ENCODE peak calls at places on chromosomes 12 and 14, in nine cellular contexts. One of them, this sample, is unnamed.

GRCh38 chr14:99724196-99724891 is 40.2 kb downstream of the CYP46A1 start:
- DNase-seq in cardiac fibroblast: no peak
- DNase-seq in heart left ventricle: no peak
- DNase-seq in neural crest cell: no peak
- DNase-seq in H9: peak
- DNase-seq in PC-3: no peak
- DNase-seq in choroid plexus epithelial cell: no peak
- DNase-seq in thyroid gland: no peak
- DNase-seq in Caco-2: no peak
- DNase-seq in this sample: no peak

GRCh38 chr12:121590476-121591143 is 9.8 kb upstream of the KDM2B start:
- DNase-seq in cardiac fibroblast: no peak
- DNase-seq in heart left ventricle: no peak
- DNase-seq in neural crest cell: peak
- DNase-seq in H9: no peak
- DNase-seq in PC-3: no peak
- DNase-seq in choroid plexus epithelial cell: peak
- DNase-seq in thyroid gland: no peak
- DNase-seq in Caco-2: no peak
- DNase-seq in this sample: no peak

GRCh38 chr12:93003540-93004239 is 74.6 kb upstream of the EEA1 start:
- DNase-seq in cardiac fibroblast: no peak
- DNase-seq in heart left ventricle: no peak
- DNase-seq in neural crest cell: no peak
- DNase-seq in H9: no peak
- DNase-seq in PC-3: no peak
- DNase-seq in choroid plexus epithelial cell: no peak
- DNase-seq in thyroid gland: no peak
- DNase-seq in Caco-2: no peak
- DNase-seq in this sample: no peak

GRCh38 chr12:93603762-93604161 is 31.3 kb downstream of the SOCS2 start:
- DNase-seq in cardiac fibroblast: peak
- DNase-seq in heart left ventricle: no peak
- DNase-seq in neural crest cell: no peak
- DNase-seq in H9: no peak
- DNase-seq in PC-3: no peak
- DNase-seq in choroid plexus epithelial cell: no peak
- DNase-seq in thyroid gland: no peak
- DNase-seq in Caco-2: no peak
- DNase-seq in this sample: no peak

GRCh38 chr12:10068634-10069033 is 30.2 kb downstream of the CLEC1A start:
- DNase-seq in cardiac fibroblast: no peak
- DNase-seq in heart left ventricle: no peak
- DNase-seq in neural crest cell: no peak
- DNase-seq in H9: no peak
- DNase-seq in PC-3: no peak
- DNase-seq in choroid plexus epithelial cell: no peak
- DNase-seq in thyroid gland: no peak
- DNase-seq in Caco-2: no peak
- DNase-seq in this sample: no peak

GRCh38 chr14:33596211-33597080 is 354.4 kb downstream of the EGLN3 start:
- DNase-seq in cardiac fibroblast: no peak
- DNase-seq in heart left ventricle: no peak
- DNase-seq in neural crest cell: no peak
- DNase-seq in H9: no peak
- DNase-seq in PC-3: no peak
- DNase-seq in choroid plexus epithelial cell: no peak
- DNase-seq in thyroid gland: no peak
- DNase-seq in Caco-2: no peak
- DNase-seq in this sample: no peak

GRCh38 chr12:100926669-100927248 is 132.2 kb downstream of the ANO4 start:
- DNase-seq in cardiac fibroblast: peak
- DNase-seq in heart left ventricle: no peak
- DNase-seq in neural crest cell: peak
- DNase-seq in H9: peak
- DNase-seq in PC-3: peak
- DNase-seq in choroid plexus epithelial cell: peak
- DNase-seq in thyroid gland: no peak
- DNase-seq in Caco-2: peak
- DNase-seq in this sample: peak

GRCh38 chr12:105192624-105193225 is 43.2 kb downstream of the APPL2 start:
- DNase-seq in cardiac fibroblast: no peak
- DNase-seq in heart left ventricle: no peak
- DNase-seq in neural crest cell: no peak
- DNase-seq in H9: no peak
- DNase-seq in PC-3: no peak
- DNase-seq in choroid plexus epithelial cell: no peak
- DNase-seq in thyroid gland: no peak
- DNase-seq in Caco-2: no peak
- DNase-seq in this sample: no peak

GRCh38 chr12:47139010-47139681 is 59.4 kb upstream of the AMIGO2 start:
- DNase-seq in cardiac fibroblast: no peak
- DNase-seq in heart left ventricle: no peak
- DNase-seq in neural crest cell: no peak
- DNase-seq in H9: no peak
- DNase-seq in PC-3: no peak
- DNase-seq in choroid plexus epithelial cell: no peak
- DNase-seq in thyroid gland: no peak
- DNase-seq in Caco-2: no peak
- DNase-seq in this sample: no peak

GRCh38 chr12:21541773-21542172 is 15.7 kb downstream of the SPX start:
- DNase-seq in cardiac fibroblast: no peak
- DNase-seq in heart left ventricle: no peak
- DNase-seq in neural crest cell: no peak
- DNase-seq in H9: no peak
- DNase-seq in PC-3: no peak
- DNase-seq in choroid plexus epithelial cell: no peak
- DNase-seq in thyroid gland: no peak
- DNase-seq in Caco-2: no peak
- DNase-seq in this sample: no peak

GRCh38 chr12:89951050-89951693 is 242.5 kb upstream of the ATP2B1 start:
- DNase-seq in cardiac fibroblast: peak
- DNase-seq in heart left ventricle: no peak
- DNase-seq in neural crest cell: no peak
- DNase-seq in H9: no peak
- DNase-seq in PC-3: peak
- DNase-seq in choroid plexus epithelial cell: no peak
- DNase-seq in thyroid gland: no peak
- DNase-seq in Caco-2: peak
- DNase-seq in this sample: no peak

GRCh38 chr12:89948266-89949175 is 239.9 kb upstream of the ATP2B1 start:
- DNase-seq in cardiac fibroblast: no peak
- DNase-seq in heart left ventricle: no peak
- DNase-seq in neural crest cell: no peak
- DNase-seq in H9: no peak
- DNase-seq in PC-3: no peak
- DNase-seq in choroid plexus epithelial cell: no peak
- DNase-seq in thyroid gland: no peak
- DNase-seq in Caco-2: no peak
- DNase-seq in this sample: no peak

GRCh38 chr12:89947437-89948265 is 239.0 kb upstream of the ATP2B1 start:
- DNase-seq in cardiac fibroblast: peak
- DNase-seq in heart left ventricle: no peak
- DNase-seq in neural crest cell: no peak
- DNase-seq in H9: no peak
- DNase-seq in PC-3: peak
- DNase-seq in choroid plexus epithelial cell: peak
- DNase-seq in thyroid gland: no peak
- DNase-seq in Caco-2: no peak
- DNase-seq in this sample: no peak

GRCh38 chr12:89950421-89950820 is 241.8 kb upstream of the ATP2B1 start:
- DNase-seq in cardiac fibroblast: no peak
- DNase-seq in heart left ventricle: no peak
- DNase-seq in neural crest cell: no peak
- DNase-seq in H9: no peak
- DNase-seq in PC-3: no peak
- DNase-seq in choroid plexus epithelial cell: no peak
- DNase-seq in thyroid gland: no peak
- DNase-seq in Caco-2: no peak
- DNase-seq in this sample: no peak

GRCh38 chr12:89949457-89950195 is 241.0 kb upstream of the ATP2B1 start:
- DNase-seq in cardiac fibroblast: peak
- DNase-seq in heart left ventricle: peak
- DNase-seq in neural crest cell: no peak
- DNase-seq in H9: no peak
- DNase-seq in PC-3: peak
- DNase-seq in choroid plexus epithelial cell: peak
- DNase-seq in thyroid gland: no peak
- DNase-seq in Caco-2: no peak
- DNase-seq in this sample: no peak
- TF ChIP-seq CTCF in cardiac fibroblast: no peak
- TF ChIP-seq CTCF in heart left ventricle: peak
- TF ChIP-seq CTCF in neural crest cell: peak
- TF ChIP-seq CTCF in H9: peak
- TF ChIP-seq CTCF in PC-3: peak
- TF ChIP-seq CTCF in choroid plexus epithelial cell: peak
- TF ChIP-seq CTCF in thyroid gland: no peak
- TF ChIP-seq CTCF in Caco-2: no peak
- TF ChIP-seq CTCF in this sample: peak

GRCh38 chr14:22106700-22107697 is 433.4 kb upstream of the OR4E1 start:
- DNase-seq in cardiac fibroblast: no peak
- DNase-seq in heart left ventricle: no peak
- DNase-seq in neural crest cell: no peak
- DNase-seq in H9: no peak
- DNase-seq in PC-3: no peak
- DNase-seq in choroid plexus epithelial cell: no peak
- DNase-seq in thyroid gland: no peak
- DNase-seq in Caco-2: no peak
- DNase-seq in this sample: no peak
- TF ChIP-seq CTCF in cardiac fibroblast: no peak
- TF ChIP-seq CTCF in heart left ventricle: no peak
- TF ChIP-seq CTCF in neural crest cell: peak
- TF ChIP-seq CTCF in H9: peak
- TF ChIP-seq CTCF in PC-3: no peak
- TF ChIP-seq CTCF in choroid plexus epithelial cell: no peak
- TF ChIP-seq CTCF in thyroid gland: no peak
- TF ChIP-seq CTCF in Caco-2: peak
- TF ChIP-seq CTCF in this sample: peak

GRCh38 chr12:40745386-40745785 is 53.1 kb downstream of the CNTN1 start:
- DNase-seq in cardiac fibroblast: no peak
- DNase-seq in heart left ventricle: no peak
- DNase-seq in neural crest cell: no peak
- DNase-seq in H9: no peak
- DNase-seq in PC-3: peak
- DNase-seq in choroid plexus epithelial cell: no peak
- DNase-seq in thyroid gland: no peak
- DNase-seq in Caco-2: no peak
- DNase-seq in this sample: no peak
- TF ChIP-seq CTCF in cardiac fibroblast: no peak
- TF ChIP-seq CTCF in heart left ventricle: no peak
- TF ChIP-seq CTCF in neural crest cell: no peak
- TF ChIP-seq CTCF in H9: peak
- TF ChIP-seq CTCF in PC-3: no peak
- TF ChIP-seq CTCF in choroid plexus epithelial cell: no peak
- TF ChIP-seq CTCF in thyroid gland: no peak
- TF ChIP-seq CTCF in Caco-2: no peak
- TF ChIP-seq CTCF in this sample: peak

DNA sequence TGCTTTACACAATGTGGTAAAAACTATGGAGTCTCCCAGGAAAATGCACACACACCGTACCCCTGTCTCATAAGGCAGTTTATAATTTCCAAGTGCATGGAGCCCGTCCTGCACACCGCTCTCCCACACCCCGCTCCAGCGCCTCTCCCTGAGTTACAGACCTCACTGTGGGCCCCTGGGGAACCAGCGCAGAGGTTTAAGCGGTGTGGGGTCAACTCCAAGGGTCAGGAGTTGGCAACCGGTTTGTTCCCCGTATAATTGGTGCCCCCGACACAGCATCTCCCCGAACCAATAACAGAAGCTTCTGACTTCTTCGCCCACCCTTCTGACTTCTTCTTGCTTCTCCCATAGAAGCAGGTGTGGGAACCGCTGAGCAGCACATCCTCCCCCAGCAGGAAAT is 58.4 kb upstream of the DDX11 start:
- DNase-seq in cardiac fibroblast: no peak
- DNase-seq in heart left ventricle: no peak
- DNase-seq in neural crest cell: no peak
- DNase-seq in H9: no peak
- DNase-seq in PC-3: no peak
- DNase-seq in choroid plexus epithelial cell: no peak
- DNase-seq in thyroid gland: no peak
- DNase-seq in Caco-2: no peak
- DNase-seq in this sample: no peak
- TF ChIP-seq CTCF in cardiac fibroblast: no peak
- TF ChIP-seq CTCF in heart left ventricle: no peak
- TF ChIP-seq CTCF in neural crest cell: no peak
- TF ChIP-seq CTCF in H9: no peak
- TF ChIP-seq CTCF in PC-3: no peak
- TF ChIP-seq CTCF in choroid plexus epithelial cell: no peak
- TF ChIP-seq CTCF in thyroid gland: no peak
- TF ChIP-seq CTCF in Caco-2: no peak
- TF ChIP-seq CTCF in this sample: no peak

DNA sequence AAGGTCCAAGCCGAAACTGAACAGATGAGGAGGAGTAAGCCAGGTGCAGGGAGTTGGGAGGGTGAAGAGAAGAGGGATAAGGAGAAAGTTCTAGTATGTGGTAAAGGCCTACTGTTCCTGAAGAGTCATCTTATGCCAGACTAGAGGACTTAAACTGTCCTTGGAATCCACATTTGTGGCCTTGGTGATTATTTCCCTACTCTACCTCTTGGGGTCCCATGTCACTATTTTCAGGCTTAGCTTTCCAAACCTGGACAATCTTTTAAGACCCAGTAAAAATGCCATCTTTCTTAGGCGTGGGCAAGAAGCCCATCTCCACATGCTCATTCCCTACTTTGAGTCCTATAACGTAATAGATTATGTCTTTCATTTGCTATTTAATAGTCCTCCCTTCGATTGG is 40.1 kb upstream of the CRY1 start:
- DNase-seq in cardiac fibroblast: no peak
- DNase-seq in heart left ventricle: no peak
- DNase-seq in neural crest cell: no peak
- DNase-seq in H9: no peak
- DNase-seq in PC-3: peak
- DNase-seq in choroid plexus epithelial cell: no peak
- DNase-seq in thyroid gland: no peak
- DNase-seq in Caco-2: no peak
- DNase-seq in this sample: no peak
- TF ChIP-seq CTCF in cardiac fibroblast: no peak
- TF ChIP-seq CTCF in heart left ventricle: no peak
- TF ChIP-seq CTCF in neural crest cell: no peak
- TF ChIP-seq CTCF in H9: no peak
- TF ChIP-seq CTCF in PC-3: peak
- TF ChIP-seq CTCF in choroid plexus epithelial cell: peak
- TF ChIP-seq CTCF in thyroid gland: no peak
- TF ChIP-seq CTCF in Caco-2: no peak
- TF ChIP-seq CTCF in this sample: peak

This sample was measured in progenitor cell of endocrine pancreas.